ENCODE peak calls at places on chromosomes 1 and 21, in four cellular contexts. Z is epithelial cell of esophagus, L is fibroblast of pulmonary artery, Q is sigmoid colon. Y is an unnamed sample.

GRCh38 chr1:11847667-11848445 is at the start of gene NPPA:
- DNase-seq in Z (no peak), L (no peak), Q (no peak), Y (no peak)

GRCh38 chr1:153566414-153567371 is 1.0 kb upstream of the S100A2 start:
- DNase-seq in Z (peak), L (peak), Q (peak), Y (peak)

GRCh38 chr1:172903581-172904220 is 147.0 kb downstream of the TNFSF18 start:
- DNase-seq in Z (no peak), L (no peak), Q (no peak), Y (peak)

GRCh38 chr1:28340221-28340974 is 11.6 kb downstream of the MED18 start:
- DNase-seq in Z (peak), L (no peak), Q (no peak), Y (peak)

GRCh38 chr1:39701092-39701460 is 9.8 kb upstream of the HPCAL4 start:
- DNase-seq in Z (no peak), L (peak), Q (no peak), Y (peak)

GRCh38 chr1:186577201-186577600 is 103.0 kb downstream of the PTGS2 start:
- DNase-seq in Z (peak), L (no peak), Q (no peak), Y (peak)

GRCh38 chr1:1354271-1355247 is 3.8 kb downstream of the MXRA8 start:
- DNase-seq in Z (no peak), L (no peak), Q (no peak), Y (no peak)

GRCh38 chr1:153626929-153627796 is at the start of gene S100A13:
- DNase-seq in Z (peak), L (peak), Q (peak), Y (peak)

GRCh38 chr1:8116892-8117262 is 90.8 kb upstream of the ERRFI1 start:
- DNase-seq in Z (no peak), L (peak), Q (peak), Y (no peak)

GRCh38 chr1:212609701-212610574 is 1.4 kb downstream of the ATF3 start:
- DNase-seq in Z (no peak), L (no peak), Q (peak), Y (no peak)

GRCh38 chr21:15730484-15731242 is 881 bp downstream of the USP25 start:
- DNase-seq in Z (peak), L (peak), Q (no peak), Y (no peak)

GRCh38 chr1:67174716-67175284 is 8.5 kb downstream of the IL23R start:
- DNase-seq in Z (no peak), L (no peak), Q (no peak), Y (no peak)

GRCh38 chr21:25911730-25912401 is 177.1 kb downstream of the GABPA start:
- DNase-seq in Z (no peak), L (no peak), Q (no peak), Y (no peak)

GRCh38 chr1:246609632-246610031 is 43.4 kb downstream of the CNST start:
- DNase-seq in Z (no peak), L (peak), Q (no peak), Y (no peak)

GRCh38 chr1:45644661-45645060 is 20.8 kb upstream of the CCDC17 start:
- DNase-seq in Z (no peak), L (no peak), Q (no peak), Y (no peak)

GRCh38 chr1:156489166-156489934 is 11.2 kb downstream of the MEF2D start:
- DNase-seq in Z (no peak), L (no peak), Q (peak), Y (no peak)

GRCh38 chr1:178133291-178133989 is 39.5 kb downstream of the RASAL2 start:
- DNase-seq in Z (no peak), L (no peak), Q (no peak), Y (no peak)

GRCh38 chr1:178134061-178134460 is 40.2 kb downstream of the RASAL2 start:
- DNase-seq in Z (peak), L (peak), Q (no peak), Y (peak)

GRCh38 chr1:178142806-178143205 is 48.9 kb downstream of the RASAL2 start:
- DNase-seq in Z (no peak), L (no peak), Q (no peak), Y (no peak)

DNA sequence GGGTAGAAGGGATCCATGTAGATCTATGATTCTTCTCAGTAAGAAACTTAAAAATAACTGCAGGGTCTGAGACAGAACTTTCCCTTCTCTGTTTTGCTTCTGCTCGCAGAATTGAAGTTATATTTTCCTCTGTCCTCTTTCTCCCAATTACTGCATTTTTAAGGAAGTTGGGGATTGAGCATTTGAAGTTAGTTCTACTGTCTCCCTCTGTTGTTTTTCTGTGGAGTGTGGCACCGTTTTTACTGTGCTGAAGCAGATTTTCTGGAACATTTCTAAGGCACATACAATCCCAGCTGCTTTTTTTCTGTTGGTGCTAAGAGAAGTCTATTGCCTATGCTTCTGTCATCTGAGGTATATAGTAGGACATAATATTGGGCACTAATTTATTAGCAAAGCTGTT is 43.3 kb downstream of the RASAL2 start:
- DNase-seq in Z (no peak), L (no peak), Q (no peak), Y (no peak)
- H3K4me3 ChIP-seq in Z (no peak), L (no peak), Q (no peak), Y (no peak)

DNA sequence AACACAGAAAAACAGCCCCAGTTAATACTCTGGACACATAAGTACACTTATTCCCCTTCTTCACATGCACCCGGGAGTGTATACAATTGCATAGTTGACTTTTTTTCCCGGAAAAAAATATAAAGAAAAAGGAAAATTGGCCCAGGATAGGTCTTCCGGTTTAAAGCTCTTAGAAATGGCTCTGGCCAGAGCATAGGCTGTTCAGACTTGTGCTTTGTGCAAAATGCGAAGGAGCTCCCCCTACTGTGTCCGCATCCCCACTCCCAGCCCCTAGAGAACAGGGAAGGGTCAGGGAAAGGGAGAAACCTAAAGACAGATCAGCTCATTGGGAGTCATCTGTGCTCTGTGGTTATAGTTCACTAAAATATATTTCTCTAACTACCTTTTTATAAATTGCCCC is 5.5 kb upstream of the MTMR11 start:
- DNase-seq in Z (peak), L (peak), Q (no peak), Y (peak)
- TF ChIP-seq CTCF in Z (peak), L (peak), Q (peak), Y (peak)

DNA sequence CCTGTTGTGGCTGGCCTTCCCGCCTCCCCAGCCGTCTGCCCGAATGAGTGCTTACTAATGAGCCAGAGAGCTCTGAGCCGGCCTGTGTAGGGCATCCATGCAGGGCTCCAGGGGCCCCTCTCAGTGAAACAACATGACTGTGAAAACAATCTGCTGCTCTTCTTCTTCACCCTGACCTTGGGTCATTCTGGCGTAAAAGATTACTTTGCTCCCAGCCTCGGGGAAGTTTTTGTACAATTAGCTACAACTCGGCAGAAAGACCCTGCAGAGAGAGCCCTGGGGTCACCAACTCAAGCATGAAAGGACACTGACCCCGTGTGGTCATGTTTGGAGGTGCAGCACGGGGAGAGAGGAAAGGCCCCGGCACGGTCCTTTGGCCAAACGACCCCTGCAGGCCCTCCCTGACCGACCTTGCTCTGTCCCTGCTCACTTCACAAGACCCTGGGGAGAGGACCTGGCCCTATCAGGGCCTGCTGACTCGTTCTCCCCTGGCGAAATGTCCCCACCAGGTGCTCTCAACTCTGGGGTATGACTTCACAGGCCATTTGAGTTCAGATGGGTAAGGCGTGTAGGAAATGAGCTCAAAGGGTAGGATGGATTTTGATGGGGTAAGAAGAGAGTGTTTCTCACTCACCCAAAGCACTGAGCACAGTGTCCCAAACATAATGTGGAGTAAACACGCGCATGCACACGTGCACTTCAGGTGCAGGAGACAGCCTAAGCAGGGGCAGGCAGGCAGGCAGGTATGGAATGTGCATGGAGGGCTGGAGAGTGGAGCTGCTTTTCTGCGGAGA is 22.9 kb upstream of the FAM20B start:
- DNase-seq in Z (peak), L (peak), Q (peak), Y (peak)
- H3K4me3 ChIP-seq in Z (no peak), L (no peak), Q (peak), Y (no peak)

GRCh38 chr21:29092102-29092959 is 18.9 kb upstream of the CCT8 start:
- DNase-seq in Z (no peak), L (peak), Q (no peak), Y (peak)
- TF ChIP-seq CTCF in Z (no peak), L (peak), Q (no peak), Y (no peak)

Y was measured in bronchial epithelial cell.